ENCODE peak calls at places on chromosomes 6 and 20, in four cellular contexts. A is IMR-90, C is K562, Q is GM12878. M is an unnamed sample.

GRCh38 chr20:54415967-54416366 is 59.4 kb upstream of the DOK5 start:
- DNase-seq in A (no peak), C (no peak), Q (no peak), M (no peak)

GRCh38 chr6:1586861-1587450 is 22.8 kb upstream of the FOXC1 start:
- DNase-seq in A (no peak), C (no peak), Q (no peak), M (no peak)

GRCh38 chr6:88538130-88538706 is 372.1 kb upstream of the CNR1 start:
- DNase-seq in A (no peak), C (peak; percentile 13), Q (no peak), M (no peak)

GRCh38 chr6:111909238-111909637 is 36.0 kb upstream of the FYN start:
- DNase-seq in A (no peak), C (no peak), Q (no peak), M (no peak)

GRCh38 chr6:108656834-108657233 is 96.1 kb downstream of the FOXO3 start:
- DNase-seq in A (no peak), C (no peak), Q (no peak), M (no peak)

GRCh38 chr6:169263836-169264608 is 10.4 kb upstream of the THBS2 start:
- DNase-seq in A (peak; percentile 64), C (no peak), Q (no peak), M (no peak)

GRCh38 chr6:109023348-109023925 is 71.2 kb downstream of the SESN1 start:
- DNase-seq in A (no peak), C (no peak), Q (no peak), M (no peak)

GRCh38 chr6:72182337-72183246 is 296.2 kb downstream of the RIMS1 start:
- DNase-seq in A (peak; percentile 24), C (no peak), Q (no peak), M (peak; percentile 2)

DNA sequence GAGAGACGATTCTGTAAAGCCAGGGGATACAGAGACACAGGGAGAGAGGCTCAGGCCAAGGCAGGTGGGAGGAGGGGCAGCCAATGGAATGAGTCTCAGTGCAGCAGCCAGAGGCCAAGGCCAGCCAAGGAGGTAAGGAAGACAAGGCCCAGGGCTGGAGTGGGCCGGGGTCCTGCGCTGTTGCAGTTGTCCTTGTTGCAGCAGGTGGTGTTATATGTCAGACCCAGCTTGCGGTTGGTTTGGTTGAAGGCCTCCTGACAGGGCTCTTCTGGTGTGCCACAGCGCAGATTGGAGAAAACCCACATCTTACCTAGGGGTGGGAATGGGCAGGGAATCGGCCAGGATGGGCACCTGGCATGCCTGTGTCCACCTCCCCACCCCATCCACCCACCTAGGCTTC is 2.5 kb downstream of the LY6G6C start:
- DNase-seq in A (no peak), C (no peak), Q (no peak), M (no peak)
- TF ChIP-seq ELK1 in A (no peak), C (no peak), Q (no peak), M (no peak)

DNA sequence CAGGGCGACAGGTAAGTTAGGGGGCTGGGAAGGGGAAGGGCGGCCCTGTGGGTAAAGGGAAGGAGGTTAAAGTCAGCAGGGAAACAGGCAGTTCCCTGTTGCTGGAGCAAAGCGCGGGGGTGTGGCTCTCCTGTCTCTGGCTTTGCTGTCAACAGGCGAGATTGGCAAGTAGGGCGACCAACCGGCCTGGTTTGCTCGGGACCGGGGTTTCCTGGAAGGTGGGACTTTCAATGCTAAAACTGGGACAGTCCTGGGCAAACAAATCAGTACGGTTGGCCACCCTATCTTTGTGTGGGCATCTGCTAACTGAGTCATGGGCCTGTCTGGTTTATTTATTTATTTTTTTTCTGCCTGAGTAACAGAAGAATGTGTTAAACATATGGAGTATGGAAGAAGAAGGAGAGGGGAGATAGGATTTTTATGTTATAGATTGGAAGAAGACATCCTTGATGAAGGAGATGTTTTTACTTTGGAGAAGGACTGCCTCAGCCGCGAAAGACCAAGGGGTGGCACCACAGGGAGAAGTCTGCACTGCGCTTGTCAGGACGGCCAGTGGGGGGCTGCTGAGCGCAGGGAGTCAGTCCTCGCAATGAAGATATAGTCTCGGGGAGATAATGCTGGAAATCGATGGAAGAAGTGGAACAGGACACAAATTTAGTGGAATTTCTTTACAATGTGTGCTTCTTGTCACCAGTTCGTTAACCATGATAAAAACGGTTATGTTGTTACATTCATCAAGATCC is 43.4 kb upstream of the ESR1 start:
- DNase-seq in A (peak; percentile 73), C (peak; percentile 60), Q (no peak), M (peak; percentile 53)
- TF ChIP-seq POLR2A in A (no peak), C (no peak), Q (no peak), M (no peak)

DNA sequence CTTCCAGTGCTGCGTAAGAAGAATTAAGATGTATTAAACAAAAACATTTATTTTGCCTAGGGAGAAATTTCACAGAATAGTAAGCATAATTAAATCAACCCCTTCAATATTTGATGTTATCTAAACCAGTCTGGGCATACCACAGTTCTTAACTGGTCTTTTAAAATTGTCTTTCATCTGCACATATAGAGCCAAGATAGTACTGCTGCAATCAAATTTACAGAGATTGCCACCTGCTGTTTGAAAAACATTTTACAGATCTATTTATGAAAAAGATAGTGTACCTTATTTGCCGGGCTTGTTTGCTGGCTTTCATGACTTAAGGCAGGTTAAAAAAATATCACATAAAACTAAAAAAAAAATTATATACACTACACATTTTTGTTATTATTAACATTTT is 323.2 kb downstream of the ADGRB3 start:
- DNase-seq in A (no peak), C (no peak), Q (no peak), M (no peak)
- TF ChIP-seq ELK1 in A (no peak), C (no peak), Q (no peak), M (no peak)

DNA sequence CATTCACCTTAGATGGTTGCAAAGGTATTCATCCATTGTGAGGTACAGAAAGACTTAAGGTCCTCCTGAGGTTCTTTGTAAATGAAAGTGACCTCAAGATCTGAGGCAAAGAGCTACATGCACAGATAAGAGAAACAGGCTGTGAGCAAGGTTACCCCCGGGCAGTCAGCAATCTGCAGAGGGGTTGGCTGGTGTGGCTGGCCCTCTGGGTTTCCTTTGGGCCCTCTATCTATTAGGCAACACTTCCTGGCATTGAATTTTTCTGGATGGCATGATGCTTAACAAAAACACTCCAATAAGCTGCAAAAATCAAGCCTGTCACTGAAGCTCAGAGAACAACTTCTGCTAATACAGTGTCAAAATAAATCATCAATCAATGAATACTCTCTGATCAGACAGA is 48.9 kb upstream of the RALGAPA2 start:
- DNase-seq in A (no peak), C (no peak), Q (no peak), M (no peak)
- TF ChIP-seq POLR2A in A (no peak), C (no peak), Q (no peak), M (no peak)

GRCh38 chr20:3239026-3239866 is at the start of gene SLC4A11:
- DNase-seq in A (peak; percentile 33), C (peak; percentile 54), Q (no peak), M (peak; percentile 80)

GRCh38 chr20:3237011-3237957 is 1.7 kb downstream of the SLC4A11 start:
- DNase-seq in A (no peak), C (no peak), Q (no peak), M (no peak)

GRCh38 chr20:3237958-3238615 is 903 bp downstream of the SLC4A11 start:
- DNase-seq in A (no peak), C (no peak), Q (no peak), M (no peak)

GRCh38 chr20:3239867-3240775 is 1.1 kb upstream of the SLC4A11 start:
- DNase-seq in A (no peak), C (no peak), Q (no peak), M (no peak)

DNA sequence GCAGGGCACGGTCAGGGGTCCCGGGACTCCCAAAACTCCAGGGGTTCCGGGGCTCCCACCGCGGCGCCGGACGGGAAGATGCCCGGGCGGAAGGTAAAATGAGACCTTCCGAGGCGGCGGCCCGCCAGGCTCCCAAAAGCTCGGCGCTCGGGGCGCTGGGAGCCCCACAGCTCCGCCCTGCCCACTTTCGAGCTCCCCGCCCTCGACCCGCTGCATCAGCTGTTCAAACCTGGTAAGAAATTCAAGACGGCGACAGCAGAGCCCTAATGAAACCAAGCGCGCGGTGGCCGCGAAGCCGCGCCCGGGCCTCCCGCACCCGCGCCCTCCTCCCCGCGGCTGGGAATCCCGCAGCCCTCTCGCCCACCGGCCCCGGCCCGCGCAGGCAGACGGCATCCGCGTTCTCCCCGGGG is 369 bp downstream of the SLC4A11 start:
- DNase-seq in A (no peak), C (no peak), Q (no peak), M (no peak)
- TF ChIP-seq ELK1 in A (no peak), C (no peak), Q (no peak), M (no peak)

GRCh38 chr20:44834693-44835092 is 24.3 kb upstream of the RIMS4 start:
- DNase-seq in A (no peak), C (no peak), Q (no peak), M (no peak)

GRCh38 chr20:44839481-44839880 is 29.1 kb upstream of the RIMS4 start:
- DNase-seq in A (no peak), C (no peak), Q (no peak), M (no peak)

GRCh38 chr20:44835661-44836221 is 25.4 kb upstream of the RIMS4 start:
- DNase-seq in A (no peak), C (no peak), Q (no peak), M (no peak)

GRCh38 chr20:44836596-44837120 is 26.3 kb upstream of the RIMS4 start:
- DNase-seq in A (no peak), C (no peak), Q (no peak), M (no peak)

GRCh38 chr20:44837949-44838348 is 27.6 kb upstream of the RIMS4 start:
- DNase-seq in A (no peak), C (no peak), Q (no peak), M (no peak)
- TF ChIP-seq POLR2A in A (no peak), C (no peak), Q (no peak), M (no peak)

GRCh38 chr6:158002249-158002950 is 20.7 kb downstream of the SYNJ2 start:
- DNase-seq in A (no peak), C (no peak), Q (no peak), M (no peak)

GRCh38 chr6:158004696-158005095 is 23.0 kb downstream of the SYNJ2 start:
- DNase-seq in A (no peak), C (no peak), Q (no peak), M (no peak)

GRCh38 chr6:158003910-158004695 is 22.4 kb downstream of the SYNJ2 start:
- DNase-seq in A (no peak), C (no peak), Q (no peak), M (no peak)

GRCh38 chr6:158000530-158001307 is 19.1 kb downstream of the SYNJ2 start:
- DNase-seq in A (no peak), C (no peak), Q (no peak), M (no peak)

DNA sequence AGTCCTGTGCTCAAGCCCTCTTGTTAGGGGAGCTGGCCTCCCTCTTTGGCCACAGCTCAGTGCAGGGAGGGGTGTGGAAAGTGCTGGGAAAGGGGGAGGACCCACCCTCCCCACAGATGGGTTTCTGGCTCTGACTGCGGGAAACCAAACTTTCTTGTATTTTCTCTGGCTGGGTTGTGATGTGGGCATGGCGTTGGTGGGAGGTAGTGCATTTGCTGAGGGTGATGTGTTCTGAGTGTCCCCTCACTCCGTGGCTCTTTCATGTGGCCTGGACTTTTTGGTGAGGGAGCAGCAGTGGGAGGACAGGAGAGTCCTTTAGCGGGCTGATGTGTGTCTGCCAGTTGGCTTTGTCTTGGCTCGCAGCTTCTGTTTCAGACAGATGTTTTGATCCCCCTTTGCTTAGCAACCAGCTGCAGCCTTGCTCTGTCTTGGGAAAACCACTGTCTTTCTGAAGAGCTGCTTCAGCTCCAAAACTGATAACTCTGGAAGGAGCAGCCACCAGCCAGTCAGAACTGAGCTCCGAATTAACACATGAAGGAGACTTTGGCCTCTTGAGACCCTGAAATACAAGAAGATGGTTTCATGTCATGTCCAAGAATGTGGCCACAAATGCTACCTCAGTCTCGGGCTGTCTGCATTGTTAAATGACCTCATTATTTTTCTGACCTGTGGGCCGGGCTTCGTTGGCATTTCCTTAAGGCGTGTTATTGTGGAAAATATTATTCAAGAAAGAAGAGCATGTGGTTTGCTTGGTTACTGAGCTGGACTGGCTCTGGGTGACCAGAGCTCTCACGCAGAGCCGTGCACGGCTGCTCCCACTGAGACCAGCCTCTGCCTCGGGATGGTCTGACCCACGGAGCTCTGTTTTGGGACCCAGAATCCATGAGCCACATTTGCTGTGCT is 21.5 kb downstream of the SYNJ2 start:
- DNase-seq in A (peak; percentile 81), C (no peak), Q (no peak), M (no peak)
- TF ChIP-seq ELK1 in A (no peak), C (no peak), Q (no peak), M (no peak)

M was measured in A549.